ENCODE peak calls at places on chromosomes 4 and X, in four cellular contexts. L, T, R and U are unnamed samples.

GRCh38 chrX:43845776-43846175 is 36.5 kb downstream of the MAOB start:
- DNase-seq in L (no peak), T (no peak), R (no peak), U (no peak)

GRCh38 chrX:4240541-4241194 is 527.2 kb upstream of the PRKX start:
- DNase-seq in L (no peak), T (no peak), R (no peak), U (no peak)

GRCh38 chrX:7120578-7121219 is 26.8 kb upstream of the STS start:
- DNase-seq in L (peak; percentile 69), T (no peak), R (no peak), U (no peak)

GRCh38 chr4:165096776-165097175 is 15.9 kb downstream of the TMEM192 start:
- DNase-seq in L (peak; percentile 39), T (peak; percentile 11), R (no peak), U (no peak)

GRCh38 chrX:92209936-92210335 is 430.8 kb downstream of the PCDH11X start:
- DNase-seq in L (no peak), T (no peak), R (no peak), U (peak; percentile 22)

GRCh38 chr4:43990968-43991367 is 457.6 kb downstream of the KCTD8 start:
- DNase-seq in L (peak; percentile 1), T (no peak), R (no peak), U (no peak)

GRCh38 chr4:137812258-137812657 is 280.0 kb upstream of the PCDH18 start:
- DNase-seq in L (no peak), T (no peak), R (no peak), U (no peak)

GRCh38 chrX:88604433-88605221 is 142.4 kb upstream of the CPXCR1 start:
- DNase-seq in L (no peak), T (no peak), R (no peak), U (no peak)

GRCh38 chrX:110060317-110060716 is 57.4 kb downstream of the TMEM164 start:
- DNase-seq in L (no peak), T (no peak), R (no peak), U (no peak)

GRCh38 chrX:107549504-107549903 is 78.8 kb upstream of the PRPS1 start:
- DNase-seq in L (no peak), T (no peak), R (no peak), U (no peak)

GRCh38 chr4:152185786-152186540 is 349.9 kb downstream of the FBXW7 start:
- DNase-seq in L (no peak), T (no peak), R (no peak), U (no peak)

GRCh38 chr4:151668687-151669402 is 92.0 kb downstream of the GATB start:
- DNase-seq in L (no peak), T (no peak), R (no peak), U (no peak)

GRCh38 chr4:53490965-53491622 is 100.2 kb downstream of the LNX1 start:
- DNase-seq in L (peak; percentile 82), T (no peak), R (no peak), U (no peak)

GRCh38 chrX:24542756-24543155 is 77.7 kb downstream of the PDK3 start:
- DNase-seq in L (no peak), T (no peak), R (no peak), U (no peak)

GRCh38 chrX:41526925-41527324 is 79.8 kb downstream of the NYX start:
- DNase-seq in L (peak; percentile 40), T (no peak), R (no peak), U (no peak)

GRCh38 chrX:55142919-55143310 is 54.1 kb downstream of the PAGE2 start:
- DNase-seq in L (no peak), T (no peak), R (no peak), U (no peak)

GRCh38 chrX:106752101-106752678 is 25.7 kb downstream of the RNF128 start:
- DNase-seq in L (peak; percentile 8), T (no peak), R (no peak), U (peak; percentile 29)

GRCh38 chr4:76622126-76622525 is 187.1 kb downstream of the SHROOM3 start:
- DNase-seq in L (peak; percentile 65), T (no peak), R (no peak), U (no peak)

GRCh38 chr4:154973636-154974035 is 192.6 kb downstream of the RBM46 start:
- DNase-seq in L (no peak), T (no peak), R (no peak), U (no peak)

GRCh38 chr4:153929651-153930050 is 140.8 kb upstream of the SFRP2 start:
- DNase-seq in L (no peak), T (peak; percentile 89), R (no peak), U (no peak)

GRCh38 chr4:38188631-38189101 is 228.5 kb downstream of the PTTG2 start:
- DNase-seq in L (no peak), T (no peak), R (no peak), U (no peak)

GRCh38 chrX:124518888-124519287 is 172.5 kb downstream of the SH2D1A start:
- DNase-seq in L (peak; percentile 55), T (no peak), R (no peak), U (no peak)

GRCh38 chr4:101370663-101371210 is 23.4 kb upstream of the PPP3CA start:
- DNase-seq in L (no peak), T (no peak), R (no peak), U (peak; percentile 55)

GRCh38 chr4:98209111-98209510 is 52.1 kb upstream of the RAP1GDS1 start:
- DNase-seq in L (no peak), T (no peak), R (no peak), U (no peak)

GRCh38 chr4:98199247-98199646 is 56.0 kb upstream of the STPG2 start:
- DNase-seq in L (no peak), T (no peak), R (no peak), U (no peak)

GRCh38 chr4:98204236-98204553 is 57.0 kb upstream of the RAP1GDS1 start:
- DNase-seq in L (no peak), T (no peak), R (no peak), U (no peak)

GRCh38 chr4:98203406-98204235 is 57.6 kb upstream of the RAP1GDS1 start:
- DNase-seq in L (no peak), T (no peak), R (no peak), U (no peak)
- H3K9ac ChIP-seq in L (no peak overlapping the region), T (no peak overlapping the region), R (no peak overlapping the region), U (no peak overlapping the region)

DNA sequence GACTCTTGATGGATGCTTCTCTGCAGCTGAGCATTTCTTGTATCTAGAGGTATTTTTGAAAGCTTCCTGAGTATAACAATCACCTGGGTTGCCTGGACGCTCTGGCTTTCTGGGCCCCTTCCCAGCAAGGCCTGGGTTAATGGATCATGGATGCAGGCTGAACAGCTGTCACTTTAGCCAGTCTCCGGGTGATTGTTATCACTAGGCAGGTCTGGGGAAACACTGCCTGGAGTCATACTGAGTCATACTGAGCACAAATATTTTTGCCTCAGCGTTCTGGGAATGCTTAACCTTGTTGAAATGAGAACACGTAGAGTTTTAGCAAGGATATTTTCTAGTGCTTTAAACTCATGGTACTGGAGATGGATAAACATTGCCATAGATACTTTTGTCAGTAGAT is 102.6 kb downstream of the PHEX start:
- DNase-seq in L (peak; percentile 72), T (no peak), R (no peak), U (no peak)
- H3K14ac ChIP-seq in L (no peak overlapping the region), T (no peak overlapping the region), R (no peak overlapping the region), U (no peak overlapping the region)

DNA sequence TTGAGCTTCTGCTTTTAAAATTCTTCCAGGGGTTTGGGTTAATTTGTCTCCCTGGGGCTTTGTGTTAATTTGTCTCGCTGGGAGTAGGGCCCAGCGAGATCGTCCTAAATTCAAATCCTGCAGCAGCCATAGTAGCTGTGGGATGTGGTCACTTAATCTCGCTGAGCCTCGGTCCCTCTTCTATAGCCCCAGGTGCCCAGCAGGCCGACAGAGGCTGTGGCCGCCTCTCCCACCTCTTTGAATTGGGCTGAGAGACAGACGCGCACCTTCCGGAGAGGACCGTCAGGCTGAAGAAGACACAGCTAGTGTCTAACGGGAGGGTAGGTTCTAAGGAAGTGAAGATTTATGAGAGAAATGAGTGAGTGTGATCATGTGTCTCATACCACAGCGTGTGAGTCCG is 15.7 kb upstream of the WFS1 start:
- DNase-seq in L (no peak), T (no peak), R (no peak), U (no peak)
- H3K9ac ChIP-seq in L (no peak overlapping the region), T (no peak overlapping the region), R (no peak overlapping the region), U (no peak overlapping the region)

DNA sequence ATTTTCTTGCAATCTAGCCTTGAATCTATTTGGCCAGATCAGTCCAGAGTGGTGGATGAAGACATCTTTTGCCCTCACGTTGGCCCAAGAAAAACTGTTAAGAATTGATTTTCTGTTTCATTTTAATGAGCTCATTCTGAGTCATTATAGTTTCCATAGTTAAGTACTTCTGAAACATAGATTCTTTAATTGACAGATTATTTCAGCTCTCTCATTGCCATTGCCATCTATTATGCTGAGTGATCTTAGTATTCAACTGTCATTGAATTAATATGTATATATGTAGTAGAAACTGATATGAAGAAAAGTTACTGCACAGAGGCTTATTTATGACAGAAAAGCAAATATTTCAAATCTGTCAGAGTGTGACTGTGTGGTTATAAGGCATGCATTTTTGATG is 45.5 kb upstream of the PPP1R2C start:
- DNase-seq in L (no peak), T (no peak), R (no peak), U (no peak)
- H3K14ac ChIP-seq in L (no peak overlapping the region), T (no peak overlapping the region), R (no peak overlapping the region), U (no peak overlapping the region)

DNA sequence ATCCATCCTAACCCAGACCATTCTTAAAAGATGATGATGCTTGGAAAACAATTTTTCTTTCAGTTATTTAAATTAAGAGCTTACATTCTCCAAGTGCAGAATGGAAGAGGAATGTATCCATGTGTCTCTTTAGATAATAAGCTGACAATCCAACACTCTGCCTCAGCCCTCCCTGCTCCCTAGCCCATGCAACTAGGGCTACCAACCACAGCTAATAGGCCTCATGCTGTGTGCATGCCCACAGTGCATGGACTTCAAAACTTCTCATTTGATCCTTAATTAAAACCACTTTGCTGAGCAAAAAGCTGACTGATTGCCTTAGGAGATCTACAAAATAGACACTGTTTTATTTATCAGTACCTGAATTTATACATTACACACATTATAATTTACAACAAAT is 473.9 kb downstream of the GALNTL6 start:
- DNase-seq in L (no peak), T (peak; percentile 15), R (no peak), U (no peak)
- H3K9ac ChIP-seq in L (no peak overlapping the region), T (no peak overlapping the region), R (no peak overlapping the region), U (no peak overlapping the region)

GRCh38 chr4:5373327-5373726 is 322.0 kb downstream of the STK32B start:
- DNase-seq in L (no peak), T (no peak), R (no peak), U (peak; percentile 3)

GRCh38 chr4:5374994-5375393 is 323.7 kb downstream of the STK32B start:
- DNase-seq in L (no peak), T (no peak), R (no peak), U (no peak)

GRCh38 chr4:5372198-5372597 is 320.9 kb downstream of the STK32B start:
- DNase-seq in L (no peak), T (no peak), R (no peak), U (no peak)

GRCh38 chr4:5376015-5376414 is 324.7 kb downstream of the STK32B start:
- DNase-seq in L (no peak), T (no peak), R (no peak), U (no peak)

DNA sequence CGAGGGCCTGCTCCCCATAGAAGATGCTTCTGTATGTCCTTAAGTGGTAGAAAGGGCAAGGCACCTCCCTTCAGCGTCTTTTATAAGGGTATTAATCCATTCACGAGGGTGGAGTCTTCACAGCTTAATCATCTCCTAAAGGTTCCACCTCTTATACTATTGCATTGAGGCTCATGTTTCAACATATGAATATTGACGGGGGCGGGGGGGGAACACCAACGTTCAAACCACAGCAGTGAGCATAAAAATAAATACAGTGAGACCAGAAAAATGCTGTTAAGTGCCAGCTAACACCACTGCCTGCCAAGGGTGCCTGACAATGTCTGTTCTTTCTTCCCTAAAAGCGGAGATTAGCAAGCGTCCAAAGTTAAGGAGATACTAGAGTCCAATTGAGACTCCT is 323.3 kb downstream of the STK32B start:
- DNase-seq in L (no peak), T (no peak), R (no peak), U (no peak)
- H3K14ac ChIP-seq in L (no peak overlapping the region), T (no peak overlapping the region), R (no peak overlapping the region), U (no peak overlapping the region)